ENCODE peak calls at places on chromosomes 3 and 15, in seven cellular contexts. O, M, G, Q, D, L and H are unnamed samples.

GRCh38 chr15:56806147-56806536 is 72.8 kb upstream of the ZNF280D start:
- DNase-seq in O (no peak), M (no peak), G (no peak), Q (no peak), D (no peak), L (no peak), H (no peak)

GRCh38 chr3:87260270-87260669 is 16.1 kb downstream of the POU1F1 start:
- DNase-seq in O (peak), M (no peak), G (peak), Q (no peak), D (peak), L (peak), H (peak)

GRCh38 chr3:27685474-27685873 is 36.6 kb downstream of the EOMES start:
- DNase-seq in O (no peak), M (no peak), G (no peak), Q (no peak), D (no peak), L (no peak), H (no peak)

GRCh38 chr15:101469520-101470288 is 19.8 kb downstream of the PCSK6 start:
- DNase-seq in O (no peak), M (no peak), G (peak), Q (no peak), D (no peak), L (peak), H (no peak)

GRCh38 chr3:114827495-114827894 is 319.6 kb downstream of the ZBTB20 start:
- DNase-seq in O (peak), M (peak), G (peak), Q (peak), D (peak), L (peak), H (peak)

GRCh38 chr3:123660276-123660675 is 75.4 kb upstream of the HACD2 start:
- DNase-seq in O (no peak), M (no peak), G (no peak), Q (no peak), D (no peak), L (no peak), H (no peak)

GRCh38 chr3:126288314-126288713 is 68.9 kb downstream of the KLF15 start:
- DNase-seq in O (no peak), M (no peak), G (no peak), Q (no peak), D (no peak), L (no peak), H (no peak)

GRCh38 chr15:72907733-72908132 is 124.2 kb upstream of the ADPGK start:
- DNase-seq in O (no peak), M (no peak), G (no peak), Q (no peak), D (no peak), L (peak), H (no peak)

GRCh38 chr15:57138260-57138895 is 219.9 kb downstream of the TCF12 start:
- DNase-seq in O (peak), M (no peak), G (peak), Q (peak), D (peak), L (peak), H (peak)

GRCh38 chr15:57752426-57752825 is 45.9 kb downstream of the POLR2M start:
- DNase-seq in O (no peak), M (no peak), G (no peak), Q (no peak), D (no peak), L (no peak), H (no peak)

GRCh38 chr3:62084558-62084957 is 288.8 kb downstream of the FEZF2 start:
- DNase-seq in O (no peak), M (no peak), G (no peak), Q (no peak), D (no peak), L (peak), H (peak)

GRCh38 chr3:127457746-127458145 is 132.8 kb downstream of the TPRA1 start:
- DNase-seq in O (no peak), M (no peak), G (no peak), Q (no peak), D (no peak), L (no peak), H (no peak)

GRCh38 chr3:189146842-189147241 is 24.9 kb upstream of the TPRG1 start:
- DNase-seq in O (peak), M (no peak), G (no peak), Q (peak), D (no peak), L (no peak), H (no peak)

GRCh38 chr3:17590465-17590864 is 152.0 kb downstream of the TBC1D5 start:
- DNase-seq in O (no peak), M (no peak), G (no peak), Q (no peak), D (no peak), L (no peak), H (no peak)

GRCh38 chr15:90529369-90530249 is at the start of gene CRTC3:
- DNase-seq in O (peak), M (no peak), G (peak), Q (no peak), D (no peak), L (peak), H (no peak)

GRCh38 chr3:40847571-40847992 is 322.8 kb downstream of the ZNF621 start:
- DNase-seq in O (no peak), M (no peak), G (no peak), Q (peak), D (peak), L (no peak), H (no peak)

GRCh38 chr3:158679547-158680000 is 7.1 kb upstream of the LXN start:
- DNase-seq in O (no peak), M (no peak), G (peak), Q (no peak), D (no peak), L (no peak), H (no peak)

GRCh38 chr3:45616158-45616557 is 21.6 kb downstream of the LIMD1 start:
- DNase-seq in O (no peak), M (no peak), G (no peak), Q (no peak), D (no peak), L (no peak), H (no peak)

GRCh38 chr3:196128172-196128843 is 46.4 kb upstream of the TFRC start:
- DNase-seq in O (no peak), M (no peak), G (no peak), Q (no peak), D (no peak), L (no peak), H (no peak)

GRCh38 chr3:196124608-196125007 is 42.7 kb upstream of the TFRC start:
- DNase-seq in O (no peak), M (no peak), G (no peak), Q (no peak), D (no peak), L (no peak), H (no peak)

GRCh38 chr3:196131921-196132320 is 50.0 kb upstream of the TFRC start:
- DNase-seq in O (no peak), M (no peak), G (no peak), Q (no peak), D (no peak), L (no peak), H (no peak)

GRCh38 chr3:196122688-196123046 is 40.8 kb upstream of the TFRC start:
- DNase-seq in O (no peak), M (no peak), G (no peak), Q (no peak), D (no peak), L (no peak), H (no peak)

GRCh38 chr3:196127308-196128040 is 45.6 kb upstream of the TFRC start:
- DNase-seq in O (no peak), M (no peak), G (peak), Q (no peak), D (no peak), L (no peak), H (no peak)
- TF ChIP-seq MAX in O (no peak), M (no peak), G (peak), Q (no peak), D (no peak), L (no peak), H (no peak)

DNA sequence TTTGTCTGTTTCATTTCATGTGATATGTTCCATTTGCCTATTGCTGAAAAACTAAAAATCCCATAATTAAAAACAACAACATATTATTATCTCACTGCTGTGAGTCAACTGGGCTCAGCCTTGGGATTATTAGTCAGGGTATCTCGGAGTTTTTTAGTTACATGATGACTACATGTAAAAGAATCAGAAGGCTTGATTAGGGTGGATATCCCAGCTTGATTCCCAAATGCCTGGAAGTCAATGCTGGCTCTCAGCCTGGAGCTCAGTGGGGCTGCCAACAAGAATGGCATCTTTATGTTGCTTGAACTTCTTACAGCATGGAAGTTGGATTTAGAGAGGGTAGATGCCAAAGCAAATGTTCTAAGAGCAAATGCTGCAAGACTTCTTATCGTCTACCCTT is 278.6 kb downstream of the PLOD2 start:
- DNase-seq in O (no peak), M (no peak), G (no peak), Q (no peak), D (no peak), L (no peak), H (no peak)
- TF ChIP-seq RAD21 in O (no peak), M (no peak), G (no peak), Q (no peak), D (no peak), L (no peak), H (no peak)

GRCh38 chr3:194741916-194742315 is 56.2 kb downstream of the FAM43A start:
- DNase-seq in O (no peak), M (no peak), G (no peak), Q (no peak), D (no peak), L (no peak), H (no peak)
- TF ChIP-seq MAX in O (no peak), M (no peak), G (no peak), Q (no peak), D (no peak), L (no peak), H (no peak)

GRCh38 chr3:144055604-144056003 is 84.0 kb downstream of the DIPK2A start:
- DNase-seq in O (no peak), M (no peak), G (no peak), Q (no peak), D (no peak), L (no peak), H (no peak)
- TF ChIP-seq RAD21 in O (no peak), M (no peak), G (no peak), Q (no peak), D (no peak), L (no peak), H (no peak)

GRCh38 chr3:184777566-184778356 is 34.2 kb upstream of the VPS8 start:
- DNase-seq in O (peak), M (peak), G (peak), Q (peak), D (peak), L (peak), H (peak)
- TF ChIP-seq MAX in O (no peak), M (no peak), G (no peak), Q (no peak), D (no peak), L (no peak), H (no peak)

GRCh38 chr15:42921049-42921731 is 612 bp upstream of the TTBK2 start:
- DNase-seq in O (no peak), M (no peak), G (no peak), Q (no peak), D (no peak), L (peak), H (no peak)
- TF ChIP-seq RAD21 in O (no peak), M (no peak), G (no peak), Q (no peak), D (no peak), L (no peak), H (no peak)

DNA sequence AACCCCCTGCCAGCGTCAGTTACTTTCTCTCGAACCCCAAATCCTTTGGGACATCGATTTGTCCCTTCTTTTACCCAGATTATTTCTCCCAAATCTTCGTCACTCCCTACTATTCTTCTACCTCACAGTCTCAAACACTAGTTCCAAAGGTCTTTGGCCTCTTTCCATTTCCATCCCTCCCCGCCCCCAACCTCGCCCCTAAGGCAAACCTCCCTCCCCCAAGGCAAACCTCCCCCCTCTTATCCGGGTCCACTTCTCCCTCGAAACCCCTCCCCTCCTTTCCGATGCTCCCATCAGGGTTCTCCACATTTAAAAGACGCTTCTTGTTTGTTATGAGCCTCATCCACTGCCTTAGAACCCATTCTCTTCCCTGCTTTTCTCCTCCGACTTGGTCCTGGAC is 583 bp downstream of the EAF1 start:
- DNase-seq in O (no peak), M (no peak), G (peak), Q (no peak), D (peak), L (peak), H (no peak)
- TF ChIP-seq MAX in O (no peak), M (no peak), G (no peak), Q (no peak), D (no peak), L (no peak), H (no peak)

GRCh38 chr15:65231306-65231705 is 20.0 kb upstream of the CILP start:
- DNase-seq in O (no peak), M (no peak), G (no peak), Q (no peak), D (no peak), L (no peak), H (no peak)
- TF ChIP-seq RAD21 in O (no peak), M (no peak), G (no peak), Q (no peak), D (no peak), L (no peak), H (no peak)